ENCODE peak calls at places on chromosomes 12 and 14, in nine cellular contexts. One of them, this sample, is unnamed. For H3K9me3, the result is how much of the 10 kb centered on the place peaks cover.

GRCh38 chr12:119178544-119179334 is at the start of gene HSPB8:
- DNase-seq in Peyer's patch: peak
- DNase-seq in CD8-positive, alpha-beta memory T cell: no peak
- DNase-seq in psoas muscle: peak
- DNase-seq in cardiac muscle cell: peak
- DNase-seq in adrenal gland: peak
- DNase-seq in GM23248: peak
- DNase-seq in pancreas: peak
- DNase-seq in esophagus muscularis mucosa: peak
- DNase-seq in this sample: no peak

GRCh38 chr14:87869619-87870583 is 123.1 kb downstream of the GALC start:
- DNase-seq in cardiac muscle cell: no peak
- DNase-seq in psoas muscle: no peak
- DNase-seq in GM23248: peak
- DNase-seq in adrenal gland: no peak
- DNase-seq in CD8-positive, alpha-beta memory T cell: no peak
- DNase-seq in esophagus muscularis mucosa: no peak
- DNase-seq in Peyer's patch: no peak
- DNase-seq in pancreas: no peak
- DNase-seq in this sample: no peak

GRCh38 chr12:7937867-7938506 is 2.0 kb upstream of the SLC2A3 start:
- DNase-seq in GM23248: peak
- DNase-seq in Peyer's patch: no peak
- DNase-seq in pancreas: no peak
- DNase-seq in cardiac muscle cell: no peak
- DNase-seq in esophagus muscularis mucosa: no peak
- DNase-seq in adrenal gland: no peak
- DNase-seq in CD8-positive, alpha-beta memory T cell: no peak
- DNase-seq in psoas muscle: no peak
- DNase-seq in this sample: peak

GRCh38 chr12:106195638-106196037 is 52.2 kb downstream of the CKAP4 start:
- DNase-seq in cardiac muscle cell: peak
- DNase-seq in psoas muscle: peak
- DNase-seq in pancreas: peak
- DNase-seq in CD8-positive, alpha-beta memory T cell: no peak
- DNase-seq in Peyer's patch: peak
- DNase-seq in esophagus muscularis mucosa: peak
- DNase-seq in GM23248: peak
- DNase-seq in adrenal gland: peak
- DNase-seq in this sample: no peak

GRCh38 chr12:58253663-58254062 is 312.3 kb downstream of the ATP23 start:
- DNase-seq in GM23248: peak
- DNase-seq in pancreas: no peak
- DNase-seq in Peyer's patch: no peak
- DNase-seq in adrenal gland: no peak
- DNase-seq in psoas muscle: no peak
- DNase-seq in cardiac muscle cell: no peak
- DNase-seq in CD8-positive, alpha-beta memory T cell: no peak
- DNase-seq in esophagus muscularis mucosa: no peak
- DNase-seq in this sample: no peak

GRCh38 chr12:43444940-43445564 is 107.0 kb downstream of the ADAMTS20 start:
- DNase-seq in GM23248: peak
- DNase-seq in cardiac muscle cell: peak
- DNase-seq in esophagus muscularis mucosa: no peak
- DNase-seq in pancreas: peak
- DNase-seq in Peyer's patch: peak
- DNase-seq in adrenal gland: peak
- DNase-seq in psoas muscle: no peak
- DNase-seq in CD8-positive, alpha-beta memory T cell: peak
- DNase-seq in this sample: peak

GRCh38 chr14:51356381-51356780 is 116.3 kb downstream of the TMX1 start:
- DNase-seq in GM23248: no peak
- DNase-seq in CD8-positive, alpha-beta memory T cell: no peak
- DNase-seq in esophagus muscularis mucosa: no peak
- DNase-seq in psoas muscle: no peak
- DNase-seq in cardiac muscle cell: no peak
- DNase-seq in adrenal gland: no peak
- DNase-seq in pancreas: no peak
- DNase-seq in Peyer's patch: no peak
- DNase-seq in this sample: no peak

GRCh38 chr14:85764809-85765208 is 234.9 kb downstream of the FLRT2 start:
- DNase-seq in esophagus muscularis mucosa: no peak
- DNase-seq in GM23248: no peak
- DNase-seq in pancreas: no peak
- DNase-seq in Peyer's patch: no peak
- DNase-seq in cardiac muscle cell: no peak
- DNase-seq in CD8-positive, alpha-beta memory T cell: no peak
- DNase-seq in psoas muscle: no peak
- DNase-seq in adrenal gland: no peak
- DNase-seq in this sample: no peak

GRCh38 chr12:13173012-13173441 is 23.5 kb upstream of the EMP1 start:
- DNase-seq in cardiac muscle cell: no peak
- DNase-seq in psoas muscle: no peak
- DNase-seq in Peyer's patch: no peak
- DNase-seq in esophagus muscularis mucosa: peak
- DNase-seq in CD8-positive, alpha-beta memory T cell: no peak
- DNase-seq in GM23248: peak
- DNase-seq in adrenal gland: no peak
- DNase-seq in pancreas: no peak
- DNase-seq in this sample: no peak

GRCh38 chr14:39251547-39251946 is 17.8 kb downstream of the MIA2 start:
- DNase-seq in Peyer's patch: no peak
- DNase-seq in pancreas: no peak
- DNase-seq in GM23248: no peak
- DNase-seq in psoas muscle: no peak
- DNase-seq in adrenal gland: no peak
- DNase-seq in CD8-positive, alpha-beta memory T cell: no peak
- DNase-seq in cardiac muscle cell: no peak
- DNase-seq in esophagus muscularis mucosa: no peak
- DNase-seq in this sample: no peak

GRCh38 chr12:93990832-93991748 is 157.3 kb upstream of the PLXNC1 start:
- DNase-seq in GM23248: peak
- DNase-seq in Peyer's patch: peak
- DNase-seq in cardiac muscle cell: peak
- DNase-seq in psoas muscle: peak
- DNase-seq in esophagus muscularis mucosa: no peak
- DNase-seq in pancreas: no peak
- DNase-seq in CD8-positive, alpha-beta memory T cell: no peak
- DNase-seq in adrenal gland: peak
- DNase-seq in this sample: no peak

GRCh38 chr12:3313655-3314305 is 177.2 kb upstream of the PRMT8 start:
- DNase-seq in Peyer's patch: no peak
- DNase-seq in psoas muscle: no peak
- DNase-seq in cardiac muscle cell: peak
- DNase-seq in GM23248: peak
- DNase-seq in pancreas: no peak
- DNase-seq in esophagus muscularis mucosa: no peak
- DNase-seq in CD8-positive, alpha-beta memory T cell: no peak
- DNase-seq in adrenal gland: no peak
- DNase-seq in this sample: peak

GRCh38 chr12:122097641-122098364 is 19.2 kb downstream of the MLXIP start:
- DNase-seq in pancreas: peak
- DNase-seq in cardiac muscle cell: peak
- DNase-seq in psoas muscle: no peak
- DNase-seq in GM23248: no peak
- DNase-seq in adrenal gland: peak
- DNase-seq in esophagus muscularis mucosa: no peak
- DNase-seq in CD8-positive, alpha-beta memory T cell: no peak
- DNase-seq in Peyer's patch: peak
- DNase-seq in this sample: no peak

GRCh38 chr14:61875483-61875882 is 113.3 kb downstream of the SNAPC1 start:
- DNase-seq in pancreas: no peak
- DNase-seq in psoas muscle: no peak
- DNase-seq in Peyer's patch: no peak
- DNase-seq in adrenal gland: no peak
- DNase-seq in GM23248: no peak
- DNase-seq in esophagus muscularis mucosa: no peak
- DNase-seq in cardiac muscle cell: no peak
- DNase-seq in CD8-positive, alpha-beta memory T cell: no peak
- DNase-seq in this sample: no peak

GRCh38 chr12:90585640-90586304 is 369.2 kb downstream of the CCER1 start:
- DNase-seq in cardiac muscle cell: no peak
- DNase-seq in Peyer's patch: no peak
- DNase-seq in GM23248: no peak
- DNase-seq in pancreas: no peak
- DNase-seq in psoas muscle: no peak
- DNase-seq in CD8-positive, alpha-beta memory T cell: no peak
- DNase-seq in adrenal gland: no peak
- DNase-seq in esophagus muscularis mucosa: no peak
- DNase-seq in this sample: no peak

GRCh38 chr12:128471491-128471890 is 204.5 kb downstream of the TMEM132C start:
- DNase-seq in cardiac muscle cell: no peak
- DNase-seq in GM23248: no peak
- DNase-seq in psoas muscle: no peak
- DNase-seq in esophagus muscularis mucosa: no peak
- DNase-seq in CD8-positive, alpha-beta memory T cell: no peak
- DNase-seq in adrenal gland: no peak
- DNase-seq in Peyer's patch: no peak
- DNase-seq in pancreas: no peak
- DNase-seq in this sample: no peak
- H3K9me3 ChIP-seq in cardiac muscle cell: under half
- H3K9me3 ChIP-seq in GM23248: under half
- H3K9me3 ChIP-seq in psoas muscle: under half
- H3K9me3 ChIP-seq in esophagus muscularis mucosa: under half
- H3K9me3 ChIP-seq in CD8-positive, alpha-beta memory T cell: under half
- H3K9me3 ChIP-seq in adrenal gland: under half
- H3K9me3 ChIP-seq in Peyer's patch: under half
- H3K9me3 ChIP-seq in pancreas: under half
- H3K9me3 ChIP-seq in this sample: under half

DNA sequence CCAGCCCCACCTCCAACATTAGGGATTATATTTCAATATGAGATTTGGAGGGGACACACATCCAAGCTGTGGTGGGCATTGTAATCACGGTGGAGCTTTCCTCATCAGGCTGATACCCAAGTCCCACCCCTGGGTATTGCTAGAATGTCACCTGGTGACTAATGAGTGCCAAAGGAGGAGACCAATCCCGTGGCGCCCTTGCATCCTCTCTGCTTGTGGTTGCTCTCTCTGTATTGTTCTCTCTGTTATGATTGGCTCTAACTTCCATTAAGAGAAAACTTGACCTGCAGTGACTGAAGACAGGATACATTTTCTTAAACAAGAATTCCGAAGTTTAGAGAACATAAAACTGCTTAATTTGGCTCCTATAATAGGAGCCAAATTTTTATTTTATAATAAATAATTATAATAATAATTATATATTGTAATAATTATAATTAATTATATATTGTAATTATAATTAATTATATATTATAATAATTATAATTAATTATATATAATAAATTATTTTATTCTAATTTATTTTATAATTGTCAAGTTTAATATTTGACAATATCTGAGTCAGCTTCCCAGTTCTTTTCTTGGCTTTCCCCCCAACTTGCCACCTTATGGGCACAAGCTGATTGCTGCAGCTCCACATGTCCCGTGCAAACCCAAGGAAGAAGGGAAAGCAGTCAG is 420.1 kb downstream of the DIO2 start:
- DNase-seq in Peyer's patch: no peak
- DNase-seq in esophagus muscularis mucosa: no peak
- DNase-seq in adrenal gland: no peak
- DNase-seq in cardiac muscle cell: no peak
- DNase-seq in CD8-positive, alpha-beta memory T cell: no peak
- DNase-seq in pancreas: no peak
- DNase-seq in psoas muscle: no peak
- DNase-seq in GM23248: no peak
- DNase-seq in this sample: no peak
- H3K9me3 ChIP-seq in Peyer's patch: under half
- H3K9me3 ChIP-seq in esophagus muscularis mucosa: under half
- H3K9me3 ChIP-seq in adrenal gland: under half
- H3K9me3 ChIP-seq in cardiac muscle cell: under half
- H3K9me3 ChIP-seq in CD8-positive, alpha-beta memory T cell: under half
- H3K9me3 ChIP-seq in pancreas: under half
- H3K9me3 ChIP-seq in psoas muscle: under half
- H3K9me3 ChIP-seq in GM23248: under half
- H3K9me3 ChIP-seq in this sample: under half

GRCh38 chr14:67524152-67524963 is 8.7 kb upstream of the PLEKHH1 start:
- DNase-seq in esophagus muscularis mucosa: no peak
- DNase-seq in GM23248: no peak
- DNase-seq in psoas muscle: no peak
- DNase-seq in Peyer's patch: no peak
- DNase-seq in CD8-positive, alpha-beta memory T cell: no peak
- DNase-seq in pancreas: no peak
- DNase-seq in cardiac muscle cell: no peak
- DNase-seq in adrenal gland: no peak
- DNase-seq in this sample: no peak

GRCh38 chr14:67525389-67525788 is 7.7 kb upstream of the PLEKHH1 start:
- DNase-seq in cardiac muscle cell: no peak
- DNase-seq in pancreas: no peak
- DNase-seq in adrenal gland: no peak
- DNase-seq in CD8-positive, alpha-beta memory T cell: no peak
- DNase-seq in psoas muscle: no peak
- DNase-seq in esophagus muscularis mucosa: no peak
- DNase-seq in Peyer's patch: no peak
- DNase-seq in GM23248: no peak
- DNase-seq in this sample: no peak

GRCh38 chr14:67526181-67526580 is 6.9 kb upstream of the PLEKHH1 start:
- DNase-seq in Peyer's patch: no peak
- DNase-seq in adrenal gland: no peak
- DNase-seq in cardiac muscle cell: no peak
- DNase-seq in pancreas: no peak
- DNase-seq in CD8-positive, alpha-beta memory T cell: no peak
- DNase-seq in psoas muscle: no peak
- DNase-seq in esophagus muscularis mucosa: no peak
- DNase-seq in GM23248: no peak
- DNase-seq in this sample: no peak

GRCh38 chr14:67527756-67528155 is 5.3 kb upstream of the PLEKHH1 start:
- DNase-seq in cardiac muscle cell: no peak
- DNase-seq in psoas muscle: no peak
- DNase-seq in GM23248: no peak
- DNase-seq in pancreas: no peak
- DNase-seq in adrenal gland: no peak
- DNase-seq in CD8-positive, alpha-beta memory T cell: no peak
- DNase-seq in Peyer's patch: no peak
- DNase-seq in esophagus muscularis mucosa: no peak
- DNase-seq in this sample: no peak

GRCh38 chr14:67526676-67527459 is 6.2 kb upstream of the PLEKHH1 start:
- DNase-seq in Peyer's patch: peak
- DNase-seq in GM23248: peak
- DNase-seq in psoas muscle: peak
- DNase-seq in cardiac muscle cell: peak
- DNase-seq in CD8-positive, alpha-beta memory T cell: no peak
- DNase-seq in pancreas: no peak
- DNase-seq in adrenal gland: peak
- DNase-seq in esophagus muscularis mucosa: no peak
- DNase-seq in this sample: peak
- H3K9me3 ChIP-seq in Peyer's patch: under half
- H3K9me3 ChIP-seq in GM23248: under half
- H3K9me3 ChIP-seq in psoas muscle: under half
- H3K9me3 ChIP-seq in cardiac muscle cell: under half
- H3K9me3 ChIP-seq in CD8-positive, alpha-beta memory T cell: under half
- H3K9me3 ChIP-seq in pancreas: under half
- H3K9me3 ChIP-seq in adrenal gland: under half
- H3K9me3 ChIP-seq in esophagus muscularis mucosa: under half
- H3K9me3 ChIP-seq in this sample: under half

DNA sequence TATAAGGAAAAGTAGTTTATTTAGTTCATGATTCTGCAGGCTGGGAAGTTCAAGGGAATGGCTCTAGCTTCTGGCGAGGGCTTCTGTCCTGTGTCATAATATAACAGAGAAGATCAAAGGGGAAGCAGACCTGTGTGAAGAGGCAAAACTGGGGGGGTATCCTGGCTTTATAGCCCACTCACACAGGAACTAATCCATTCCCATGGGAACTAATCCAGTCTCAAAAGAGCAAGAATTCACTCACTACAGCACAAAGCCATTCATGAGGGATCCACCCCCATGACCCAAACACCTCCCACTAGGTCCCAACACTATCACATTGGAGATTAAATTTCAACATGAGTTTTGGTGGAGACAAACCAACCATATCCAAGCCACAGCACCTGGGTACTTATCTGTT is 6.9 kb downstream of the ALDH6A1 start:
- DNase-seq in cardiac muscle cell: no peak
- DNase-seq in esophagus muscularis mucosa: no peak
- DNase-seq in CD8-positive, alpha-beta memory T cell: no peak
- DNase-seq in GM23248: no peak
- DNase-seq in psoas muscle: no peak
- DNase-seq in adrenal gland: no peak
- DNase-seq in Peyer's patch: no peak
- DNase-seq in pancreas: no peak
- DNase-seq in this sample: no peak
- H3K9me3 ChIP-seq in cardiac muscle cell: under half
- H3K9me3 ChIP-seq in esophagus muscularis mucosa: under half
- H3K9me3 ChIP-seq in CD8-positive, alpha-beta memory T cell: under half
- H3K9me3 ChIP-seq in GM23248: under half
- H3K9me3 ChIP-seq in psoas muscle: under half
- H3K9me3 ChIP-seq in adrenal gland: under half
- H3K9me3 ChIP-seq in Peyer's patch: under half
- H3K9me3 ChIP-seq in pancreas: under half
- H3K9me3 ChIP-seq in this sample: under half